ENCODE peak calls at places on chromosome 10, in four cellular contexts. P, E, M and B are unnamed samples.
A peak's percentile ranks its signal among the peaks of the same experiment; 100 is the strongest.

GRCh38 chr10:96960872-96961271 is 128.8 kb downstream of the LCOR start:
- DNase-seq in E (no peak), P (no peak), M (no peak), B (no peak)

GRCh38 chr10:13670311-13670710 is 83.5 kb downstream of the PRPF18 start:
- DNase-seq in P (no peak), E (no peak), M (no peak), B (no peak)

GRCh38 chr10:132962623-132963429 is 20.5 kb upstream of the CFAP46 start:
- DNase-seq in E (no peak), M (no peak), P (no peak), B (no peak)

GRCh38 chr10:8543361-8544056 is 489.0 kb downstream of the GATA3 start:
- DNase-seq in E (no peak), P (no peak), M (no peak), B (no peak)

GRCh38 chr10:126087274-126087673 is 190.9 kb downstream of the FANK1 start:
- DNase-seq in P (no peak), M (no peak), E (no peak), B (no peak)

GRCh38 chr10:88804083-88804812 is 1.7 kb downstream of the LIPM start:
- DNase-seq in P (no peak), E (no peak), M (peak; percentile 84), B (no peak)

GRCh38 chr10:97468162-97468561 is 22.2 kb downstream of the ZDHHC16 start:
- DNase-seq in P (no peak), M (no peak), E (no peak), B (no peak)

GRCh38 chr10:100100651-100101525 is 19.2 kb upstream of the CPN1 start:
- DNase-seq in E (no peak), P (no peak), M (peak; percentile 67), B (no peak)

GRCh38 chr10:119129721-119130120 is 25.8 kb downstream of the DENND10 start:
- DNase-seq in E (no peak), P (no peak), M (no peak), B (no peak)

GRCh38 chr10:72242675-72243074 is 26.6 kb upstream of the ASCC1 start:
- DNase-seq in P (no peak), M (peak; percentile 69), E (peak; percentile 69), B (peak; percentile 86)

GRCh38 chr10:37623506-37623905 is 233.9 kb downstream of the ZNF248 start:
- DNase-seq in M (no peak), E (no peak), P (no peak), B (no peak)

GRCh38 chr10:72072046-72072445 is 16.3 kb downstream of the SPOCK2 start:
- DNase-seq in M (no peak), P (no peak), E (peak; percentile 30), B (no peak)

GRCh38 chr10:67697646-67698245 is 1.8 kb upstream of the CTNNA3 start:
- DNase-seq in M (peak; percentile 50), E (no peak), P (peak; percentile 66), B (no peak)

GRCh38 chr10:114517681-114518250 is 113.5 kb upstream of the AFAP1L2 start:
- DNase-seq in E (no peak), M (no peak), P (no peak), B (no peak)

GRCh38 chr10:86607674-86608073 is 46.7 kb upstream of the OPN4 start:
- DNase-seq in E (no peak), P (no peak), M (no peak), B (no peak)
- H3K4me1 ChIP-seq in E (no peaks in the 10 kb centered on the region), P (no peaks in the 10 kb centered on the region), M (no peaks in the 10 kb centered on the region), B (no peaks in the 10 kb centered on the region)

GRCh38 chr10:103177123-103177522 is 15.9 kb downstream of the NT5C2 start:
- DNase-seq in P (no peak), M (no peak), E (no peak), B (no peak)

GRCh38 chr10:103175580-103176285 is 17.3 kb downstream of the NT5C2 start:
- DNase-seq in E (no peak), M (peak; percentile 35), P (no peak), B (no peak)

GRCh38 chr10:103168436-103168835 is 24.6 kb downstream of the NT5C2 start:
- DNase-seq in P (no peak), M (no peak), E (no peak), B (no peak)

GRCh38 chr10:103166527-103166926 is 26.5 kb downstream of the NT5C2 start:
- DNase-seq in M (no peak), P (no peak), E (no peak), B (no peak)

DNA sequence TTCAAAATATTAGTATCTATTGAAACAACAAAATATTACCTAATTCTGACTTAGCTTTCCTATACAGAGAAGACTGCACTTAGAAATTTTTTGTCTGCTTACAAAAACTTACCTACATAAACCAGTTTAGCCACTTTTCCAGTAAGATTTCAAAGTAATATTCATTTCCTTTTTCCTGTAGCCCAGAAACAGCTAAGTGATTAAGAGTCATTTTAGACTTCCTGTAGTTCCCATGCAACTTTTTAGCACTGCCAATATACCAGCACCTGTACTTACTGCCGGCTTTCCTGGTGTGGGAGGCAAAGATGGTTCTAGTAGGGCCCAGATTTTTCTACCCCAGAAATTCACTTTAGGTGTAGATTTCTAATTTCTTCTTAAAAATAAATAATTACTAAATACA is 21.8 kb downstream of the NT5C2 start:
- DNase-seq in M (no peak), P (no peak), E (no peak), B (no peak)
- H3K36me3 ChIP-seq in M (no peaks in the 10 kb centered on the region), P (peaks cover 40% of the 10 kb centered on the region), E (peaks cover 89% of the 10 kb centered on the region), B (no peaks in the 10 kb centered on the region)

GRCh38 chr10:1477578-1477977 is 259.7 kb downstream of the ADARB2 start:
- DNase-seq in E (no peak), P (no peak), M (no peak), B (no peak)

GRCh38 chr10:1476106-1476803 is 261.1 kb downstream of the ADARB2 start:
- DNase-seq in P (no peak), M (peak; percentile 25), E (no peak), B (no peak)

GRCh38 chr10:1473874-1474273 is 263.5 kb downstream of the ADARB2 start:
- DNase-seq in M (no peak), E (no peak), P (no peak), B (no peak)

GRCh38 chr10:1474376-1475094 is 262.8 kb downstream of the ADARB2 start:
- DNase-seq in M (no peak), P (no peak), E (no peak), B (no peak)

DNA sequence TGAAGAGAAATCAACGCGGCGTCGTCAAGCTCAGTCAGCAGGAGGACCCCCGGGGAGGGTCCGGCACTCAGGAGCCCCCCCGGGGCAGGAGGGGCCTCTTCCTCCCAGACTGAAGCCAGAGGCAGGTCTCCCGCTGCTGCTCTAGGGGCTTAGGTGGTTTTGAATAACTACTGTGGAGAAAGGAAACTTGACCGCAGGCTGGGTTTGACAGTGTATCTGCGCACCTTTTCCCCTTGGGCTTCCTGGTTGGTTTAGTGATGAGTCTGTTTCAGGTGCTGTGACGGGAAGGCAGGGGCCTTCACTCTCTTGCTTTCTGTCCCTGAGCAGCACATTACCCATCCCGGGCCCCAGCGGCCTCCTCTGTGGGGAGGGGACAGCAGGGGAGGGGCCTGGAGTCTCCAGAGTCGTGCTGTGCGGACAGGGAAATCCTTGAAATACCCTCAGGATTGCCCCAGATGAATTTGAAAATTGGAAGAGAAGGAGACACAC is 262.2 kb downstream of the ADARB2 start:
- DNase-seq in M (no peak), P (no peak), E (no peak), B (no peak)
- H3K27me3 ChIP-seq in M (no peaks in the 10 kb centered on the region), P (no peaks in the 10 kb centered on the region), E (peaks cover 12% of the 10 kb centered on the region), B (no peaks in the 10 kb centered on the region)

GRCh38 chr10:69458426-69459100 is 7.3 kb downstream of the TSPAN15 start:
- DNase-seq in E (peak; percentile 68), P (peak; percentile 40), M (peak; percentile 47), B (peak; percentile 51)

GRCh38 chr10:69459101-69459805 is 8.0 kb downstream of the TSPAN15 start:
- DNase-seq in E (no peak), P (no peak), M (no peak), B (no peak)

GRCh38 chr10:69459893-69460575 is 8.8 kb downstream of the TSPAN15 start:
- DNase-seq in M (no peak), P (no peak), E (no peak), B (no peak)

GRCh38 chr10:69461327-69462025 is 10.2 kb downstream of the TSPAN15 start:
- DNase-seq in M (no peak), E (no peak), P (no peak), B (peak; percentile 62)

DNA sequence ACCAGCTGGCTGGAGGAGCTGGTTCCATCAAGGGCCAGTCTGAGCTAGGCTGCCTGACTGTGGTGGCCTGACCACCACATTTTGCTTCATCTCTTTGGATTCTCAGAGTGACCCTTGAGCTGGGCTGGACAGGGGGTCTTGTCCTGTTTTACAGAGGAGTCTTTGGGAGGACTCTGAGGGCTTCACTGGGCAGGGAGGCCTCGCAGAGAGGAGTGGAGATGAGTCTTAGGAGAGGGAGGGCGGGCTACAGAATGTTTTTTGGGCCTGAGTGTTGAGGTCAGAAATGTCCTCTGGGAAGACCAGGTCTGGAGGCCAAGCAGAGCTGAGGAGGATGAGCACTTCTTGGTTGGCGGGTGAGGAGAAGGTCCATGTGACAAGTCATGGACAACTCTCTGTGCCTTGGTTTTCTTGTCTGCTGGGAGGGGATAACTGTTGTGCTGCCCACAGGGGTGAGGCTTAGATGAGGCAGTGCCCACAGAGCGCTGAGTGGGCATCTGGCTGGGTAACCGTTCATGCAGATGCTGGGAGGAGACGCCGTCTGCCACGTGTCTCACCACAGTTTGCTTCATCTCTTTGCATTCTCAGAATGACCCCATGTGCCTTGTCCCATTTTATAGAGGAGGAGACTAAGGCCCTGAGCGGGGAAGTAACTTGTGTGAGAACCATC is 9.4 kb downstream of the TSPAN15 start:
- DNase-seq in P (no peak), E (peak; percentile 69), M (no peak), B (peak; percentile 62)
- H3K4me1 ChIP-seq in P (peaks cover 83% of the 10 kb centered on the region), E (peaks cover 63% of the 10 kb centered on the region), M (no peaks in the 10 kb centered on the region), B (no peaks in the 10 kb centered on the region)

GRCh38 chr10:123134058-123134914 is 1.5 kb upstream of the HMX3 start:
- DNase-seq in E (no peak), M (peak; percentile 36), P (no peak), B (no peak)

GRCh38 chr10:123134915-123135414 is 805 bp upstream of the HMX3 start:
- DNase-seq in E (no peak), P (no peak), M (no peak), B (no peak)

GRCh38 chr10:123133511-123133910 is 2.3 kb upstream of the HMX3 start:
- DNase-seq in M (peak; percentile 64), E (no peak), P (no peak), B (no peak)

GRCh38 chr10:123135415-123136141 is at the start of gene HMX3:
- DNase-seq in E (no peak), M (peak; percentile 73), P (no peak), B (no peak)

GRCh38 chr10:123132576-123133477 is 2.9 kb upstream of the HMX3 start:
- DNase-seq in P (peak; percentile 93), M (peak; percentile 95), E (peak; percentile 88), B (peak; percentile 89)
- H3K36me3 ChIP-seq in P (no peaks in the 10 kb centered on the region), M (no peaks in the 10 kb centered on the region), E (no peaks in the 10 kb centered on the region), B (no peaks in the 10 kb centered on the region)

GRCh38 chr10:43273543-43273942 is 6.7 kb upstream of the RASGEF1A start:
- DNase-seq in E (no peak), M (no peak), P (no peak), B (peak; percentile 62)
- H3K27me3 ChIP-seq in E (peaks cover 36% of the 10 kb centered on the region), M (peaks cover under 1% of the 10 kb centered on the region), P (peaks cover 69% of the 10 kb centered on the region), B (no peaks in the 10 kb centered on the region)